ENCODE peak calls at places on chromosomes 5 and 9, in seven cellular contexts. W is HepG2, G is HCT116, E is GM12878, J is H1, T is SK-N-SH, U is K562. Q is an unnamed sample.

GRCh38 chr9:35705836-35706430 is 16.2 kb upstream of the TPM2 start:
- DNase-seq in W (no peak), G (no peak), E (no peak), J (no peak), T (no peak), U (no peak), Q (no peak)

GRCh38 chr5:169009171-169009570 is 291.8 kb downstream of the SLIT3 start:
- DNase-seq in W (no peak), G (no peak), E (no peak), J (no peak), T (no peak), U (no peak), Q (no peak)

GRCh38 chr9:6132650-6133049 is 83.0 kb upstream of the IL33 start:
- DNase-seq in W (no peak), G (no peak), E (peak), J (no peak), T (no peak), U (no peak), Q (no peak)

GRCh38 chr5:18797241-18797640 is 1163.0 kb downstream of the TAF11L14 start:
- DNase-seq in W (no peak), G (no peak), E (no peak), J (no peak), T (no peak), U (no peak), Q (no peak)

GRCh38 chr5:102762095-102762534 is 7.0 kb downstream of the PAM start:
- DNase-seq in W (no peak), G (no peak), E (no peak), J (no peak), T (no peak), U (no peak), Q (no peak)

GRCh38 chr9:124852829-124853531 is at the start of gene WDR38:
- DNase-seq in W (peak), G (peak), E (no peak), J (no peak), T (peak), U (peak), Q (peak)

GRCh38 chr9:131704195-131704983 is 35.5 kb downstream of the RAPGEF1 start:
- DNase-seq in W (no peak), G (no peak), E (no peak), J (no peak), T (no peak), U (no peak), Q (no peak)

GRCh38 chr5:14748180-14748900 is 83.8 kb downstream of the OTULIN start:
- DNase-seq in W (no peak), G (no peak), E (no peak), J (no peak), T (no peak), U (no peak), Q (no peak)

GRCh38 chr5:107598958-107599357 is 71.8 kb downstream of the EFNA5 start:
- DNase-seq in W (peak), G (no peak), E (no peak), J (no peak), T (no peak), U (no peak), Q (peak)

GRCh38 chr5:173237821-173238220 is 2.8 kb upstream of the NKX2-5 start:
- DNase-seq in W (no peak), G (no peak), E (no peak), J (no peak), T (no peak), U (no peak), Q (no peak)

GRCh38 chr5:73039082-73039481 is 81.3 kb upstream of the TMEM171 start:
- DNase-seq in W (no peak), G (no peak), E (no peak), J (no peak), T (no peak), U (peak), Q (peak)

GRCh38 chr9:89362647-89363310 is 44.5 kb downstream of the SECISBP2 start:
- DNase-seq in W (no peak), G (no peak), E (no peak), J (no peak), T (no peak), U (no peak), Q (no peak)

GRCh38 chr5:10724799-10725507 is 36.1 kb downstream of the DAP start:
- DNase-seq in W (peak), G (peak), E (no peak), J (no peak), T (peak), U (peak), Q (no peak)

GRCh38 chr9:37034320-37034937 is 361 bp upstream of the PAX5 start:
- DNase-seq in W (no peak), G (no peak), E (no peak), J (no peak), T (peak), U (no peak), Q (no peak)

GRCh38 chr5:675876-676698 is 17.1 kb downstream of the TPPP start:
- DNase-seq in W (no peak), G (no peak), E (no peak), J (no peak), T (no peak), U (no peak), Q (peak)

GRCh38 chr9:94783928-94784327 is 57.4 kb downstream of the AOPEP start:
- DNase-seq in W (no peak), G (no peak), E (no peak), J (no peak), T (no peak), U (no peak), Q (no peak)

GRCh38 chr5:39947657-39948056 is 522.9 kb upstream of the DAB2 start:
- DNase-seq in W (no peak), G (no peak), E (no peak), J (no peak), T (no peak), U (no peak), Q (peak)

GRCh38 chr9:76605271-76605670 is 146.3 kb downstream of the GCNT1 start:
- DNase-seq in W (no peak), G (no peak), E (peak), J (no peak), T (no peak), U (no peak), Q (no peak)

GRCh38 chr5:167642779-167643517 is 648.5 kb upstream of the WWC1 start:
- DNase-seq in W (no peak), G (no peak), E (no peak), J (no peak), T (peak), U (no peak), Q (no peak)

GRCh38 chr5:167644619-167645018 is 646.8 kb upstream of the WWC1 start:
- DNase-seq in W (no peak), G (no peak), E (no peak), J (no peak), T (no peak), U (no peak), Q (no peak)

GRCh38 chr5:167643616-167644015 is 647.8 kb upstream of the WWC1 start:
- DNase-seq in W (no peak), G (no peak), E (no peak), J (no peak), T (no peak), U (no peak), Q (no peak)

GRCh38 chr5:167639213-167639612 is 652.2 kb upstream of the WWC1 start:
- DNase-seq in W (no peak), G (no peak), E (no peak), J (no peak), T (no peak), U (no peak), Q (no peak)

GRCh38 chr5:167639761-167640160 is 651.7 kb upstream of the WWC1 start:
- DNase-seq in W (no peak), G (no peak), E (no peak), J (no peak), T (no peak), U (no peak), Q (no peak)
- TF ChIP-seq JUND in W (no peak), G (no peak), E (no peak), J (no peak), T (no peak), U (no peak), Q (no peak)

GRCh38 chr5:42992035-42992570 is 48.0 kb downstream of the ANXA2R start:
- DNase-seq in W (peak), G (peak), E (no peak), J (no peak), T (peak), U (peak), Q (no peak)

GRCh38 chr5:42994285-42995151 is 45.6 kb downstream of the ANXA2R start:
- DNase-seq in W (peak), G (peak), E (no peak), J (no peak), T (peak), U (peak), Q (no peak)

GRCh38 chr5:42991477-42992034 is 48.6 kb downstream of the ANXA2R start:
- DNase-seq in W (no peak), G (no peak), E (no peak), J (no peak), T (no peak), U (no peak), Q (no peak)

GRCh38 chr5:42995152-42995751 is 44.9 kb downstream of the ANXA2R start:
- DNase-seq in W (no peak), G (no peak), E (no peak), J (no peak), T (no peak), U (no peak), Q (no peak)

DNA sequence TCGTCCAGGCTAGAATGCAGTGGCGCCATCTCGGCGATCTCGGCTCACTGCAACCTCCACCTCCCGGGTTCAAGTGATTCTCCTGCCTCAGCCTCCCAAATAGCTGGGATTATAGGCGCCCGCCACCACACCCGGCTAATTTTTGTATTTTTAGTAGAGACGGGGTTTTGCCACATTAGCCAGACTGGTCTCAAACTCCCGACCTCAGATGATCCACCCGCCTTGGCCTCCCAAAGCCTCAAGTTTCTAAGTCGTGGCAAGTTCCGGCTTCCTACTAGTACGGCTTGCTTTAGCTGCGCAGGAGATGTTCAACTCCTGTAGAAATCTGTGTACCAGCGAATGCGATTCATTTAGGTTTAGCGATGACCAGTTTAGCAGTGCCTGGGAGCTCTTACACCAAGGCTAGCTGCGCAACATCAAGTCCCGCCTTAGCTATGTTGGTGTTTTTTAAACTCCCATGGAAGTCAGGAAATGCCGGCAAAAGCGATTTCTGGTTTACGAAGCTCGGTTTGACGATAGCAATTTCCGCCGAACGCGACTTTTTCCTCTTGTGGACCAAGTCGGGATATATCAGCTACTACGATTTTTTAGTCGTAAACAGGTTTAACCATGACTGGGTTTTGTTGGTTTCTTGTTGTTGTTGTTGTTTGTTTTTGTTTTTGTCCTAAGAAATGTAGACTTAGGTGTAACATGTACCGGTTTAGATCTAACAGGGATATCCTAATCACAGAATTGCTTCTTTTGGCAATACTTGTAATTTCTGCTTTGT is 46.4 kb downstream of the ANXA2R start:
- DNase-seq in W (no peak), G (no peak), E (no peak), J (no peak), T (no peak), U (peak), Q (no peak)
- TF ChIP-seq JUND in W (no peak), G (no peak), E (no peak), J (no peak), T (no peak), U (no peak), Q (no peak)

GRCh38 chr5:137693307-137693950 is 42.5 kb downstream of the KLHL3 start:
- DNase-seq in W (no peak), G (no peak), E (no peak), J (no peak), T (no peak), U (no peak), Q (no peak)

GRCh38 chr5:137693951-137694721 is 41.8 kb downstream of the KLHL3 start:
- DNase-seq in W (no peak), G (no peak), E (no peak), J (no peak), T (peak), U (no peak), Q (no peak)

GRCh38 chr5:137696481-137696880 is 39.4 kb downstream of the KLHL3 start:
- DNase-seq in W (no peak), G (no peak), E (no peak), J (no peak), T (no peak), U (no peak), Q (no peak)

GRCh38 chr5:137699291-137700281 is 36.3 kb downstream of the KLHL3 start:
- DNase-seq in W (no peak), G (no peak), E (no peak), J (no peak), T (no peak), U (no peak), Q (no peak)

DNA sequence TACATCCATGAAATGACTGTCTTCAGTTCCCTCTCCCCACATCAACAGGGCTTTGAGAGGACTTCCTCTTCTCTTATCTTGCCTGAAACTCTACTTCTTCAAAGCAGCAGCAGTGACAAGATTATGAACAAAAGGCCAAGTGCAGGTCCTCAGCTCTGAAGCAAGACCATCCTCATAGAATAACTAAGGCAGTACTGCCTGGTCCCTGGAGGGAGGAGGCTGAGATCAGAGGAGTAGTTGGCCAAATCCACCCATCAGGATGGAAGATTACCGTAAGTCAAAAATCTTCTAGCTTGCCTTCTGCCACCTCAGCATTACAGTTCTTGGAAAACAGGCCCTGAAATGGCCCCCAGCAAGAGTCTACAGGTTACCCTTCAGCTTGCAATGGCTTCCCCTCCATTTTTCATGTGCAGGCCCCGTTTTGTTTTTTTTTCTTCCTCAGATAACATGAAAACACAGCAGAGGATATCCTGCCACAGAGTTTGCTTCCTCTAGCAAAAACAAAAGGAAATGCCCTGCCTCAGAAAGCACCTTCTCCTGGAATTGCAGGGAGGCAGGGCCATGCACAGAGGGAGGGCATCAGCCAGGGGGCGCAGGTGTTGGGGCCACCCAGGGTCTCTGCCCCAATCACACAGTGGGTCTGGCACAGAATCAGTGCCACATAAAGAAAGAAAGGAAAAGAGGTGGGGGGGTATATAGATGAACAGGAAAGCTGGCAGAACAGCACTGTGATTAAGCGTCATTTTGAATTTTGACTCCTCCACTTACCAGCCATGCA is 40.0 kb downstream of the KLHL3 start:
- DNase-seq in W (no peak), G (no peak), E (no peak), J (no peak), T (no peak), U (no peak), Q (no peak)
- TF ChIP-seq JUND in W (no peak), G (no peak), E (no peak), J (no peak), T (no peak), U (no peak), Q (no peak)

DNA sequence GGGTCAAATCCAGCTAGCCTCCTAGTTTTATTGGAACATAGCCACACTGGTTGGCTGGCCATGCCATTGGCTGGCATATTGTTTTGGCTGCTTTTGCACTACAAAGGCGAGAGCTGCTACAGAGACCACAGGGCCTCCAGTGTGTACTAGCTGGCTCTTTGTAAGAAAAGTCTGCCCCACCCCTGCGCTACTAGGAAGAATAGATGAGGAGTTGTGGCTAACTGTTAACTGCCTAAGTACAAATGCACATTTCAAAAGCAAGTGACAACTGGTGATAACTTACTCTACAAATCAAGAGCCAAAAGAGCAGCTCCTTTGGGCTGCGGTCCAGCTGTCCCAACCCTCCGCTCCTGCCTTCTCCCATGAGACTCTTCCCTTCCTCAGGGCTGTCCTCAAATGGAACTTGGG is 63.9 kb downstream of the SERINC5 start:
- DNase-seq in W (no peak), G (no peak), E (no peak), J (peak), T (no peak), U (peak), Q (no peak)
- TF ChIP-seq JUND in W (no peak), G (no peak), E (no peak), J (no peak), T (no peak), U (no peak), Q (no peak)

GRCh38 chr5:22631683-22632082 is 221.5 kb downstream of the CDH12 start:
- DNase-seq in W (no peak), G (no peak), E (no peak), J (no peak), T (no peak), U (no peak), Q (no peak)
- TF ChIP-seq JUND in W (no peak), G (no peak), E (no peak), J (no peak), T (no peak), U (no peak), Q (no peak)

DNA sequence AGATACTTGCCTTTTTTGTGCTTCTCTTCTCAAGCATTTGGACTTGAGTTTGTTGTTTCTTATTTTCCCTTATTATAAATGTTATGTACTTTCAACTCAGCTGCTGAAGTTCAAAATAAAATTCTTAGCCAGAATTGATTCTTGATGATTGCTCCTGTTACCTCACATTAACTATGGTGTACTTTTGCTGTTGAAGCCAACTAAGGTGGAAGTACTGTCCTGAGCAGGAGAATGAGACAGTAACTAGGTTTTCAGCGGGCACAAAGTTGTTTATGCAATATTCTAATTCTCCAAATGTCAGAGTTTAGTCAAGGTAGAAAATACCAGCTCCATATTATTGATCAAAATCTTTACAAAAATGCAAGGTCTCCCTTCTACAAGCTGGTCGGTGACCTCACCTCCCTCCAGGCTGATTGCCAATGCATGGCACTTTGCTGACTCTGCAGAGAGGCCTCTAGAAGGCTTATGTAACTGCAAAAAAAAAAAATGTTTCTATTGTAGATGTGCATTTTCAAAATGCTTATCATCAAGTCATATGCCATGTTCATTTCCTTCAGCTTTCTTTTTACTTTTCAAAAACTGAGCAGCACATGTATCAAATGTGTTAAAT is 1783.5 kb upstream of the WWC1 start:
- DNase-seq in W (no peak), G (no peak), E (no peak), J (no peak), T (no peak), U (no peak), Q (no peak)
- TF ChIP-seq JUND in W (no peak), G (no peak), E (no peak), J (no peak), T (no peak), U (no peak), Q (no peak)

GRCh38 chr5:172235132-172235780 is 41.3 kb downstream of the EFCAB9 start:
- DNase-seq in W (peak), G (no peak), E (peak), J (no peak), T (no peak), U (no peak), Q (peak)

GRCh38 chr5:172234031-172234430 is 40.1 kb downstream of the EFCAB9 start:
- DNase-seq in W (no peak), G (no peak), E (no peak), J (no peak), T (no peak), U (no peak), Q (no peak)

GRCh38 chr5:172224996-172225395 is 31.0 kb downstream of the EFCAB9 start:
- DNase-seq in W (no peak), G (no peak), E (peak), J (no peak), T (peak), U (no peak), Q (no peak)

GRCh38 chr5:172223901-172224873 is 30.2 kb downstream of the EFCAB9 start:
- DNase-seq in W (no peak), G (no peak), E (peak), J (no peak), T (no peak), U (no peak), Q (no peak)

GRCh38 chr5:172229904-172230303 is 35.9 kb downstream of the EFCAB9 start:
- DNase-seq in W (no peak), G (no peak), E (peak), J (no peak), T (no peak), U (no peak), Q (no peak)
- TF ChIP-seq JUND in W (no peak), G (no peak), E (no peak), J (no peak), T (no peak), U (no peak), Q (no peak)

GRCh38 chr9:136808781-136809158 is 1.0 kb downstream of the RABL6 start:
- DNase-seq in W (no peak), G (no peak), E (no peak), J (no peak), T (no peak), U (no peak), Q (peak)

GRCh38 chr9:136807281-136808074 is at the start of gene RABL6:
- DNase-seq in W (peak), G (no peak), E (no peak), J (no peak), T (peak), U (peak), Q (peak)

GRCh38 chr9:136806067-136806466 is 1.7 kb upstream of the RABL6 start:
- DNase-seq in W (no peak), G (no peak), E (no peak), J (no peak), T (no peak), U (no peak), Q (no peak)

GRCh38 chr9:136806631-136807201 is 1.0 kb upstream of the RABL6 start:
- DNase-seq in W (no peak), G (no peak), E (no peak), J (no peak), T (no peak), U (no peak), Q (no peak)

GRCh38 chr9:136808075-136808780 is 480 bp downstream of the RABL6 start:
- DNase-seq in W (no peak), G (no peak), E (no peak), J (no peak), T (peak), U (peak), Q (no peak)
- TF ChIP-seq JUND in W (no peak), G (no peak), E (no peak), J (no peak), T (no peak), U (no peak), Q (no peak)

Q was measured in T47D.